ENCODE peak calls at places on chromosome 21, in nine cellular contexts. B is neural progenitor cell, W is brain microvascular endothelial cell, Z is H9, U is left ventricle myocardium inferior, J is heart right ventricle, X is AG04450, Y is psoas muscle, H is endothelial cell of umbilical vein. K is an unnamed sample.

GRCh38 chr21:35084869-35085268 is 35.8 kb upstream of the RUNX1 start:
- DNase-seq in H (peak; percentile 73), B (no peak), X (peak; percentile 81), W (peak; percentile 76), J (no peak), Y (no peak), U (no peak), Z (no peak), K (peak; percentile 69)

GRCh38 chr21:38170705-38171682 is 85.8 kb upstream of the KCNJ15 start:
- DNase-seq in X (no peak), J (no peak), Y (no peak), W (no peak), U (no peak), H (peak; percentile 45), B (no peak), Z (no peak), K (no peak)

GRCh38 chr21:41766883-41767605 is at the start of gene RIPK4:
- DNase-seq in W (no peak), X (no peak), Z (peak; percentile 89), J (no peak), U (no peak), B (peak; percentile 84), Y (no peak), H (no peak), K (peak; percentile 90)

GRCh38 chr21:42542596-42542995 is 28.9 kb downstream of the SLC37A1 start:
- DNase-seq in H (no peak), U (no peak), W (no peak), X (no peak), Y (no peak), J (no peak), B (no peak), Z (no peak), K (no peak)

GRCh38 chr21:42313501-42313969 is 1.7 kb downstream of the TFF3 start:
- DNase-seq in X (no peak), J (no peak), Z (peak; percentile 69), B (peak; percentile 52), U (no peak), Y (no peak), W (no peak), H (no peak), K (no peak)

GRCh38 chr21:43187715-43188114 is 18.9 kb downstream of the CRYAA start:
- DNase-seq in Y (no peak), H (no peak), U (no peak), X (no peak), J (no peak), B (no peak), W (no peak), Z (no peak), K (no peak)

GRCh38 chr21:42695324-42696025 is 42.1 kb downstream of the PDE9A start:
- DNase-seq in X (no peak), J (no peak), W (no peak), U (no peak), B (no peak), Y (no peak), H (no peak), Z (no peak), K (no peak)

GRCh38 chr21:26107439-26107838 is 63.1 kb downstream of the APP start:
- DNase-seq in H (no peak), W (no peak), Z (no peak), J (no peak), Y (no peak), X (no peak), B (no peak), U (no peak), K (no peak)

GRCh38 chr21:25638634-25639166 is 358 bp upstream of the JAM2 start:
- DNase-seq in Y (no peak), W (no peak), X (no peak), B (no peak), J (no peak), H (peak; percentile 10), Z (no peak), U (no peak), K (no peak)

GRCh38 chr21:26845066-26845749 is at the start of gene ADAMTS1:
- DNase-seq in B (peak; percentile 95), H (peak; percentile 77), W (peak; percentile 75), X (peak; percentile 89), U (peak; percentile 92), Y (peak; percentile 91), Z (peak; percentile 91), J (peak; percentile 94), K (peak; percentile 50)

GRCh38 chr21:32455548-32455947 is 43.0 kb downstream of the EVA1C start:
- DNase-seq in H (no peak), J (no peak), Z (no peak), U (no peak), W (no peak), X (no peak), B (no peak), Y (no peak), K (no peak)

GRCh38 chr21:25080706-25081495 is 526.4 kb downstream of the MRPL39 start:
- DNase-seq in W (no peak), U (no peak), H (no peak), B (no peak), Z (no peak), X (no peak), J (no peak), Y (no peak), K (no peak)

GRCh38 chr21:19999369-20000272 is 998.6 kb upstream of the NCAM2 start:
- DNase-seq in B (no peak), J (no peak), U (no peak), Z (no peak), Y (no peak), H (no peak), W (no peak), X (no peak), K (no peak)

GRCh38 chr21:28090546-28090945 is 902.1 kb downstream of the LTN1 start:
- DNase-seq in X (no peak), J (no peak), W (no peak), Z (no peak), B (no peak), Y (no peak), H (no peak), U (no peak), K (no peak)
- H3K27ac ChIP-seq in X (no peak overlapping the region), J (no peak overlapping the region), W (no peak overlapping the region), Z (no peak overlapping the region), B (no peak overlapping the region), Y (no peak overlapping the region), H (no peak overlapping the region), U (peak overlapping the region; percentile 76), K (no peak overlapping the region)

DNA sequence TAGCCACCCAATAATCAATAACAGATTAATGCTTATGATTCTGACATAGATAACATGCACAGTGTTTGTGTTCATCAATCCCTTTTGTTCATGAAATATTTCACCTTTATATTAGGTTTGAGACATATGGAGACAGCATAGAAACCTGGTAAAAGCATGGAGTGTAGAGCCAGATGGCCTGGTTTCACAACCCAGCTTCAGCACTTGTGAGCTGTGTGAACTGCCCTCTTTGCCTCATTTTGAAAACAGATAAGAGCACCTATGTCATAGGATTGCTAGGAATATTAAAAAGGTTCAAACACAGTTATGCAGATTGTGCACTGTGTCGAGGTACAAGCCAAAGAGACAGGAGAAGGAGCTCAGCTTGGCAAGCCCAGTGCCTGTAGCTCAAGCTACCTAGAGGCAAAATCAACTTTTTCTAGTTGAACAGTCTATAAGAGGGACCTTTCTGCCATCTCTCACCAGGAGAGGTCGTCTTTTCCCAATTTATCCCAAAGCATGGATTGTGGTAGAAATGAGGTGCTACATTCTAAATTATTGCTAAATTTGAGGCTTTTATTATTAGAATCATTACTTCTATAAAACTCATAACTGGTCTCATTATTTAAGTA is 5.0 kb downstream of the CHODL start:
- DNase-seq in H (no peak), Y (no peak), B (peak; percentile 43), Z (no peak), U (no peak), X (no peak), W (no peak), J (no peak), K (no peak)
- TF ChIP-seq CTCF in H (no peak), Y (no peak), B (peak; percentile 63), Z (peak; percentile 70), U (no peak), X (no peak), W (no peak), J (no peak), K (no peak)

DNA sequence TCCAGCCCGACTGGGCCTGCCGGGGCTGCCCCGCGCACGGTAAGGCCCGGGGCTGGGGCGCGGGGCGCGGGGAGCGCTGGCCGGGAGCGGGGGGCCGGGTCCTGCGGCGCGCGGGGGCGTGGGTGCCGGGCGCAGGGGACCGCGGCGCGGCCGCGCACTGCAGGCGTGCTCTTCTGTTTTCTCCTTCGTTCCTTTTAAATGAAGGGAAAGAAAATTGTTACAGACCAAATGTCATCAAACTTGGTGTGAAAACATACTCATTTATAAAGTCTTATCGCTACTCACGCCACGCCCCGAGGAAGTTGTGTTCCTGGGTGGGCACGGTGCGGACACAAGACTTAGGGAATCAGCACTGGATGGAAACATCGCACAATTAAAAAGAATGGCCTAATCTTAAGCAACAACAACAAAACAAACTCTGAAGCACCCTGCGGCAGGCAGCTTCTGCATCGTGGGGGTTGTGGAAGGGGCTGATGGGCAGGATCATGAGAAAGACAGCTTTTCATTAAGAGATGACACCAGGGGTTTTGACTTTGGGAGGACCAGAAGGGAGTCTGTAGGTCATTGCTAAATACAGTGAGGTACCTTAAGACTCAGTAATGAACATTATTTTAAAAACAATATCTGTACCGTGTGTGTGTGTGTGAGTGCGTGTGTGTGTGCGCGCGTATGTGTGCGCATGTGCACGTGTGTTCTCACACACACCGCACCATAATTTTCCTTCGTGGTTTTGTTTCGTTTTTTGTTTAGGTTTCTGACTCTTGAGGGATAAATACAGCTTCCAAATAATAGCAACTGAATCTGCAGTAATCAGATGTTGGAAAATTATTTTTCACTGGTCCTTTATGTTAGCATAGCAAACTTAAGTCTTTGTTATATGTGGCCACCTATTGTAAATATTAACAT is 542 bp downstream of the B3GALT5 start:
- DNase-seq in J (no peak), Y (no peak), H (no peak), U (no peak), B (peak; percentile 39), Z (no peak), X (no peak), W (no peak), K (no peak)
- H3K27ac ChIP-seq in J (no peak overlapping the region), Y (no peak overlapping the region), H (no peak overlapping the region), U (no peak overlapping the region), B (no peak overlapping the region), Z (no peak overlapping the region), X (no peak overlapping the region), W (no peak overlapping the region), K (no peak overlapping the region)

GRCh38 chr21:45578811-45579381 is 36.7 kb upstream of the SLC19A1 start:
- DNase-seq in B (no peak), W (no peak), H (no peak), Y (no peak), Z (no peak), U (no peak), J (no peak), X (no peak), K (no peak)

GRCh38 chr21:45575993-45576837 is 34.0 kb upstream of the SLC19A1 start:
- DNase-seq in J (no peak), B (no peak), W (no peak), X (no peak), U (peak; percentile 7), Y (no peak), H (no peak), Z (no peak), K (no peak)

GRCh38 chr21:45579383-45580180 is 37.3 kb upstream of the SLC19A1 start:
- DNase-seq in Z (no peak), B (no peak), Y (no peak), J (no peak), X (no peak), H (no peak), U (peak; percentile 5), W (no peak), K (no peak)

GRCh38 chr21:45576838-45577737 is 34.8 kb upstream of the SLC19A1 start:
- DNase-seq in U (peak; percentile 3), B (no peak), X (no peak), W (no peak), J (no peak), Z (peak; percentile 17), H (no peak), Y (no peak), K (no peak)

GRCh38 chr21:45577806-45578801 is 35.9 kb upstream of the SLC19A1 start:
- DNase-seq in H (no peak), Y (no peak), B (no peak), W (no peak), X (no peak), U (peak; percentile 6), Z (peak; percentile 27), J (no peak), K (no peak)
- TF ChIP-seq CTCF in H (no peak), Y (no peak), B (no peak), W (no peak), X (no peak), U (no peak), Z (no peak), J (no peak), K (no peak)

K was measured in RWPE1.